ENCODE peak calls at places on chromosomes 7 and 10, in four cellular contexts. L is CD8-positive, alpha-beta T cell; H is uterus; W is MM.1S. B is an unnamed sample.

GRCh38 chr7:85681241-85681640 is 494.4 kb upstream of the SEMA3D start:
- DNase-seq in L (no peak), H (no peak), W (no peak), B (no peak)

GRCh38 chr10:81978238-81978637 is 103.2 kb downstream of the NRG3 start:
- DNase-seq in L (no peak), H (no peak), W (peak), B (no peak)

GRCh38 chr7:157793973-157794763 is 457.4 kb downstream of the DNAJB6 start:
- DNase-seq in L (no peak), H (no peak), W (no peak), B (no peak)

GRCh38 chr10:61942997-61943457 is 41.5 kb downstream of the ARID5B start:
- DNase-seq in L (no peak), H (no peak), W (no peak), B (no peak)

GRCh38 chr10:17009228-17009700 is 120.3 kb downstream of the CUBN start:
- DNase-seq in L (no peak), H (no peak), W (no peak), B (no peak)

GRCh38 chr10:124724279-124725027 is 19.7 kb downstream of the FAM53B start:
- DNase-seq in L (no peak), H (no peak), W (no peak), B (peak)

GRCh38 chr7:105978974-105979373 is 15.9 kb downstream of the CDHR3 start:
- DNase-seq in L (no peak), H (no peak), W (no peak), B (no peak)

GRCh38 chr7:156177396-156178055 is 365.3 kb upstream of the SHH start:
- DNase-seq in L (no peak), H (no peak), W (no peak), B (no peak)

GRCh38 chr10:21497177-21497807 is 28.2 kb downstream of the SKIDA1 start:
- DNase-seq in L (peak), H (peak), W (peak), B (peak)

GRCh38 chr10:79399242-79399831 is 46.1 kb downstream of the ZCCHC24 start:
- DNase-seq in L (no peak), H (peak), W (no peak), B (peak)

GRCh38 chr10:119416855-119417254 is 125.7 kb downstream of the RGS10 start:
- DNase-seq in L (peak), H (peak), W (peak), B (peak)

GRCh38 chr7:32587431-32587948 is 92.2 kb downstream of the AVL9 start:
- DNase-seq in L (no peak), H (no peak), W (no peak), B (no peak)

GRCh38 chr7:135757719-135758411 is 9.3 kb upstream of the FAM180A start:
- DNase-seq in L (no peak), H (peak), W (no peak), B (no peak)

GRCh38 chr7:36309301-36309700 is 80.4 kb upstream of the ANLN start:
- DNase-seq in L (no peak), H (no peak), W (no peak), B (no peak)

GRCh38 chr7:116786791-116787443 is 75.5 kb upstream of the CAPZA2 start:
- DNase-seq in L (no peak), H (no peak), W (peak), B (no peak)

GRCh38 chr10:44960482-44961230 is 1.1 kb downstream of the RASSF4 start:
- DNase-seq in L (no peak), H (no peak), W (peak), B (no peak)

GRCh38 chr10:129047001-129047400 is 420.0 kb upstream of the MGMT start:
- DNase-seq in L (no peak), H (no peak), W (no peak), B (no peak)

GRCh38 chr7:1564603-1565022 is 5.2 kb downstream of the PSMG3 start:
- DNase-seq in L (no peak), H (no peak), W (no peak), B (no peak)

GRCh38 chr10:88489107-88489506 is 94.0 kb downstream of the RNLS start:
- DNase-seq in L (no peak), H (no peak), W (peak), B (no peak)

GRCh38 chr7:155868955-155869783 is 56.9 kb upstream of the SHH start:
- DNase-seq in L (no peak), H (no peak), W (no peak), B (no peak)

GRCh38 chr10:85124592-85124991 is 796.2 kb downstream of the CCSER2 start:
- DNase-seq in L (no peak), H (no peak), W (no peak), B (peak)

GRCh38 chr7:71504697-71505441 is 372.9 kb downstream of the GALNT17 start:
- DNase-seq in L (no peak), H (no peak), W (no peak), B (no peak)

GRCh38 chr10:47245731-47246350 is 54.2 kb upstream of the GDF10 start:
- DNase-seq in L (no peak), H (no peak), W (no peak), B (no peak)

GRCh38 chr7:159036916-159037605 is 107.6 kb downstream of the VIPR2 start:
- DNase-seq in L (no peak), H (no peak), W (no peak), B (no peak)

GRCh38 chr10:378930-379704 is 243.9 kb downstream of the ZMYND11 start:
- DNase-seq in L (no peak), H (no peak), W (no peak), B (no peak)

GRCh38 chr10:60549686-60550085 is 160.0 kb upstream of the ANK3 start:
- DNase-seq in L (no peak), H (no peak), W (peak), B (no peak)

GRCh38 chr7:102974366-102975236 is 61.8 kb downstream of the LRRC17 start:
- DNase-seq in L (no peak), H (no peak), W (no peak), B (no peak)

GRCh38 chr7:43535031-43535451 is 47.9 kb upstream of the STK17A start:
- DNase-seq in L (no peak), H (peak), W (no peak), B (no peak)

GRCh38 chr10:89086801-89087513 is 96.4 kb downstream of the FAS start:
- DNase-seq in L (no peak), H (peak), W (no peak), B (peak)

GRCh38 chr10:131271195-131271880 is 40.2 kb downstream of the TCERG1L start:
- DNase-seq in L (no peak), H (no peak), W (no peak), B (no peak)
- H3K27ac ChIP-seq in L (no peak), H (no peak), W (no peak), B (no peak)

GRCh38 chr7:29099896-29100847 is 46.2 kb downstream of the CPVL start:
- DNase-seq in L (no peak), H (no peak), W (no peak), B (no peak)
- H3K27ac ChIP-seq in L (no peak), H (peak), W (no peak), B (no peak)

GRCh38 chr7:4706384-4707032 is 24.4 kb downstream of the FOXK1 start:
- DNase-seq in L (no peak), H (no peak), W (no peak), B (no peak)
- H3K27ac ChIP-seq in L (no peak), H (peak), W (no peak), B (peak)

GRCh38 chr10:71635251-71635866 is 84.2 kb downstream of the C10orf105 start:
- DNase-seq in L (no peak), H (no peak), W (no peak), B (no peak)

GRCh38 chr10:71635867-71636266 is 83.7 kb downstream of the C10orf105 start:
- DNase-seq in L (no peak), H (no peak), W (no peak), B (no peak)

GRCh38 chr10:71632896-71633600 is 86.5 kb downstream of the C10orf105 start:
- DNase-seq in L (no peak), H (no peak), W (no peak), B (no peak)

GRCh38 chr10:71633935-71634334 is 85.6 kb downstream of the C10orf105 start:
- DNase-seq in L (no peak), H (no peak), W (no peak), B (no peak)

DNA sequence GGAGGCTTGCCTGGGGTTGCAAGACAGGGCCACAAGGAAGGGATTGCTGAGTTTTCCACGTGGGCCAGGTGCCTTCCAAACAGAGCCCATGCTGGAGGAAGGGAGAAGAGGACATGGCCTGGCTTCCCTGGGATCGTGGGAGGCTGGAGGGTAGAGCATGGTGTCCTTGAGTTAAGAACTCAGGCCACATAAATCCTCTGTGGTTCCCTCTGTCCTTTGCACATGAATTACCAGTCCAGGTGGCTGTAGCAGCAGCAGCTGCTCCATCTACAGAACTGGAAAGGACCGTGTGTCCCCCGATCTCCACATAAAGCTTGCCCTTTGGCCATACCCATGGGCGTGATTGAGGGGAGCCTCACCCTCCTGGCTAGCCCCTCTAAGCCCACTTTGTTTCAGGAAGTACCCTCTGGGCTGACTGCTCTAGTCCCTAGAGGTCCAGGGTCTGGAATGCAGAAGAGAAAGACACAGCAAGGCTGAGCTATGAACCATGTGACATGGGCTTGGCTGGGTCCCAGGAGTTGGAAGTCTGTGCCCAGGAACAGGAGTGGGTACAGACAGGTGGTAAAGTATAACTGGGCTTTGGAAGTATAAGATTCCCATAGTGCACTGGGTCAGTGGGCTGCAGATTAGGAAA is 84.9 kb downstream of the C10orf105 start:
- DNase-seq in L (no peak), H (no peak), W (no peak), B (no peak)
- H3K27ac ChIP-seq in L (no peak), H (no peak), W (no peak), B (no peak)

DNA sequence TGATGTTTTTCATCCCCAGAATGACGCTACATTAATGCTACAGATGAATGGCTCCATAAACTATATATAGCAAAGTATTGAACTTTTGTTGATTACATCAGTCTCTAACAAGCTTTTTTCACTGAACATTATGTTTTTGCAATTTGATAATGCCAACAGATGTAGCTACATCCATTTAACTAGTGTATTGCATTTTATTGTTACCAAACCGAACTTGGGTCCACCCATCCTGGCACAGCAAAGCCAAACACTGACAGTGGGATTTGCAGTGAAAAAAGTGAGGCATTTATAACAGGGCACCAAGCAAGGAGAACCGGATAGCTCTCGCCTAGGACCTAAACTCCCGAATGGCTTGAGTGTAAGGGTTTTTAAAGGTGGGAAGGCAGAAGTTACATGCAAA is 182.8 kb upstream of the TNS3 start:
- DNase-seq in L (no peak), H (no peak), W (no peak), B (no peak)
- H3K27ac ChIP-seq in L (no peak), H (no peak), W (no peak), B (no peak)

GRCh38 chr10:50396491-50397311 is 145.4 kb upstream of the ASAH2 start:
- DNase-seq in L (no peak), H (no peak), W (no peak), B (no peak)
- H3K27ac ChIP-seq in L (no peak), H (no peak), W (no peak), B (no peak)

B was measured in substantia nigra.